ENCODE peak calls at places on chromosomes 12 and 14, in ten cellular contexts. W is HepG2, Y is IMR-90, U is HCT116, M is adrenal gland, A is suprapubic skin, J is NB4, X is testis, F is A549, I is Peyer's patch. C is an unnamed sample.

GRCh38 chr12:76020281-76020680 is 11.3 kb downstream of the PHLDA1 start:
- DNase-seq in Y (peak), J (peak), M (no peak), I (peak), U (peak), X (no peak), A (no peak), W (no peak), F (peak), C (peak)

GRCh38 chr14:43356984-43357545 is 1150.0 kb downstream of the FSCB start:
- DNase-seq in W (no peak), Y (no peak), F (no peak), I (no peak), X (no peak), J (no peak), A (no peak), M (no peak), U (no peak), C (no peak)

GRCh38 chr12:54549774-54550451 is 512 bp downstream of the PDE1B start:
- DNase-seq in X (no peak), A (no peak), Y (no peak), M (no peak), W (no peak), J (peak), U (no peak), I (no peak), F (no peak), C (peak)

GRCh38 chr14:55220230-55220629 is 28.8 kb upstream of the DLGAP5 start:
- DNase-seq in Y (no peak), W (no peak), F (no peak), X (no peak), J (no peak), A (no peak), U (no peak), I (no peak), M (peak), C (no peak)

GRCh38 chr12:3315201-3315661 is 175.8 kb upstream of the PRMT8 start:
- DNase-seq in F (no peak), A (no peak), U (no peak), X (peak), Y (peak), J (no peak), W (no peak), M (no peak), I (peak), C (peak)

GRCh38 chr12:52054231-52054837 is 3.1 kb downstream of the NR4A1 start:
- DNase-seq in A (no peak), F (no peak), J (no peak), X (no peak), M (peak), U (no peak), I (no peak), W (no peak), Y (no peak), C (no peak)

GRCh38 chr12:4909734-4910501 is at the start of gene KCNA1:
- DNase-seq in I (no peak), U (no peak), Y (no peak), X (no peak), W (no peak), J (no peak), A (no peak), F (no peak), M (no peak), C (peak)

GRCh38 chr14:100871234-100872186 is 32.0 kb downstream of the RTL1 start:
- DNase-seq in I (no peak), J (peak), Y (peak), A (peak), U (peak), X (no peak), M (peak), W (peak), F (peak), C (no peak)

GRCh38 chr14:57755018-57755521 is 110.8 kb downstream of the SLC35F4 start:
- DNase-seq in J (no peak), Y (no peak), U (no peak), F (no peak), I (no peak), M (no peak), X (no peak), A (no peak), W (no peak), C (no peak)

GRCh38 chr12:82357845-82358199 is 365 bp downstream of the CCDC59 start:
- DNase-seq in I (no peak), A (no peak), M (no peak), F (no peak), J (no peak), W (peak), Y (no peak), X (no peak), U (no peak), C (no peak)

GRCh38 chr12:50637870-50638481 is 125.9 kb upstream of the ATF1 start:
- DNase-seq in A (no peak), W (peak), J (peak), I (no peak), X (no peak), U (no peak), F (peak), Y (peak), M (no peak), C (no peak)

GRCh38 chr12:24742378-24742777 is 206.5 kb downstream of the BCAT1 start:
- DNase-seq in X (peak), Y (no peak), W (no peak), A (no peak), J (peak), M (peak), I (peak), F (no peak), U (no peak), C (no peak)

GRCh38 chr12:123444396-123445026 is 8.0 kb upstream of the RILPL2 start:
- DNase-seq in F (no peak), W (peak), I (no peak), J (peak), A (no peak), M (no peak), U (no peak), Y (peak), X (no peak), C (no peak)

GRCh38 chr12:89547116-89547515 is 21.3 kb upstream of the POC1B start:
- DNase-seq in X (no peak), A (no peak), J (no peak), I (no peak), M (no peak), W (no peak), U (no peak), F (no peak), Y (no peak), C (no peak)

GRCh38 chr14:88426271-88426670 is 40.8 kb downstream of the SPATA7 start:
- DNase-seq in A (no peak), J (no peak), I (no peak), M (no peak), Y (peak), W (no peak), X (no peak), F (no peak), U (no peak), C (no peak)

GRCh38 chr14:75986439-75986765 is 839 bp downstream of the IFT43 start:
- DNase-seq in U (no peak), A (no peak), M (no peak), J (no peak), I (no peak), W (no peak), F (no peak), Y (no peak), X (no peak), C (no peak)

GRCh38 chr12:109827566-109828550 is 5.3 kb downstream of the TRPV4 start:
- DNase-seq in W (no peak), I (no peak), X (peak), M (peak), Y (no peak), U (no peak), A (peak), F (no peak), J (peak), C (no peak)

GRCh38 chr14:91931478-91932088 is 15.9 kb downstream of the FBLN5 start:
- DNase-seq in U (no peak), X (no peak), W (no peak), M (no peak), F (no peak), A (no peak), I (no peak), J (no peak), Y (no peak), C (no peak)

GRCh38 chr14:64503434-64504309 is at the start of gene ZBTB25:
- DNase-seq in A (peak), Y (peak), M (peak), J (peak), F (peak), X (peak), W (peak), I (peak), U (peak), C (peak)

DNA sequence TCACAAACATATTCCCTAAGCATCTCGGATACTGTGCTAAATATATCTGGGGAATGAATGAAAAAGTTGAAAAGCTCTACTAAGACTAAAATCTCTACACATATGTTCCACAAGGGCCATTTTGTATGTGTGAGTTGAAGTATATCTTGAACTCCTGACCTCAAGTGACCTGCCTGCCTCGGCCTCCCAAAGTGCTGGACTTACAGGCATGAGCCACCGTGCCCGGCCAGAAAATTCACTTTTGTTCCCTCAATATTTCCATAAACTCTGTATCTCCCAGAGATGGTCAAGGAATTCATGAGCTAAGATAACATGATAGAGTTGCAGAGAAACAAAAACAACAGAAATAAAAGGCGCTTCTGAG is 1.5 kb upstream of the TUBA1C start:
- DNase-seq in I (no peak), X (no peak), J (no peak), F (no peak), A (no peak), W (no peak), M (no peak), U (no peak), Y (no peak), C (no peak)
- H3K4me3 ChIP-seq in I (no peak), X (no peak), J (peak), F (peak), A (no peak), W (no peak), M (no peak), U (peak), Y (no peak), C (no peak)

DNA sequence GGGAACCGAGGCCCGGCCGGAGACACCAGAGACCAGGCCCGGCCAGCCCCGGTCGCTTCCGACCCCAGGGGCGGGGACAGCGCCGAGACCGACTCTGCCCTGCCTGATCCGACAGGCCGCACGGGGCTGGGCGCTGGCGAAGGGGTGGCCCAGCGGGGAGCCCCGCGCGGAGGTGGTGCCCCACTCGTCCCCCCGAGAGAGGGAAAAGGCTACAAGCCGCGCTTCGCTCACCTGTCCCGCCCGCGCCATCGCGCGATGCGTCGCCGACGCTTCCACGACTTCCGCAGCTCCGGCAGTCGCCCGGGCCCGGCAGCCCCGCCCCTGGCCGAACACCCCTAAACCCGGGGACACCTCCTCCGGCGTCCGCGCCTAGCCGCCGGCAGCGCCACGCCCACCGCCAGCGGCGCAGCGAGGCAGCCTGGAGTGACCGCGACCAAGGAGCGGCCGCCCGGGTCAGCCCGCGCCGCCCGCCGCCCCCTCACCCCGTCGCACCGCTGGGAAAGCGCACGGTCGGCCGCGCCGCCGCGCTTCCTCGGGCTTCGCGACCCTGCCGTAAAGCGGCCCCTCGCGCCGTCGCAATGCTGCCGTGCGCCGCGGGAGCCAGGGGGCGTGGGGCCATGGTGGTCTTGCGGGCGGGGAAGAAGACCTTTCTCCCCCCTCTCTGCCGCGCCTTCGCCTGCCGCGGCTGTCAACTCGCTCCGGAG is at the start of the genes BAG5 and COA8:
- DNase-seq in W (peak), I (peak), M (peak), Y (peak), X (peak), A (no peak), F (peak), J (peak), U (peak), C (peak)
- TF ChIP-seq POLR2A in W (peak), I (peak), M (peak), Y (peak), X (no peak), A (peak), F (peak), J (peak), U (peak), C (peak)

DNA sequence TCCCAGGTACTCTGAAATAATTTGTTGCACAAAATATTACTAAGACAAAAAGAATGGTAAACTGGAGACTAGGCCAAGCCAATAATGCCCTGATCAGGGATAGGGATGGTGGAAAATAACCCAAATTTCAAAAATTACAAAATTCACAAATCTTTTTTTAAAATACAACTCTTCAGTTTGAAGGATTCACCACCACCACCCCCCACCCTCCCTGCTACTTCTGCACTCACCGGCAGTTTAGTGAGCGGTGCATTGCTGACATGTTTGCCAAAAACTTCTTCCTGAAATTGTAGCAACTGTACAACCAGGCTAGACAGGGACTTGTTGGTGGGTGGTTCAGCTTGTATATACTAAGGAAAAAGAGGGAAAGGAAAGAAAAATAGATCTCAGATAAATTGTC is 2.3 kb downstream of the SMARCC2 start:
- DNase-seq in A (no peak), M (no peak), W (no peak), U (no peak), J (no peak), F (no peak), I (no peak), Y (no peak), X (no peak), C (no peak)
- H3K4me3 ChIP-seq in A (no peak), M (no peak), W (no peak), U (no peak), J (peak), F (no peak), I (no peak), Y (no peak), X (no peak), C (no peak)

GRCh38 chr12:106986625-106987389 is at the start of gene MTERF2:
- DNase-seq in M (peak), W (peak), A (peak), X (peak), U (peak), Y (peak), F (peak), I (peak), J (peak), C (peak)
- TF ChIP-seq POLR2A in M (peak), W (peak), A (peak), X (peak), U (no peak), Y (peak), F (peak), I (peak), J (no peak), C (no peak)

DNA sequence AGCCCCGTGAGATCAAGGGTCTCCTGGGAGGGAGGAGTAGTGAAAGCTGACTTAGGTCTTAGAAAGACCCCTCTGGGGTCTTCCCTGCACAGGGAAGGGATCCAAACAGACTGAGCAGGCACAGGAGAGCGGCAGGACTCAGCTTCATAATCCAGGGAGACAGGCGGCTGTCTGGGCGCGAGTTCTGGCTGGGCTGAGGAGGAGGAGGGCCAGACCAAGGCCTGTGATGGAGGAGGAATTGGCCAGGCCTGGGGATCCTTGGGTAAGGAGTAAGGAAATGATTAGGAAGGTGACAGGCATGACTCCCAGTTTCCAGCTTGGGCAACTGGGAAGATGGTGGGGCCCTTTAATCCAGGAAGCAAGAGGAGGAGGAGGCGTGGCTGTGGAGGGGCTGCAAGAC is 93.1 kb downstream of the DICER1 start:
- DNase-seq in F (no peak), M (no peak), Y (no peak), J (no peak), I (no peak), A (peak), W (no peak), X (no peak), U (no peak), C (no peak)
- H3K4me3 ChIP-seq in F (no peak), M (no peak), Y (no peak), J (no peak), I (no peak), A (no peak), W (no peak), X (no peak), U (no peak), C (no peak)

GRCh38 chr14:77040309-77040994 is 11.9 kb upstream of the IRF2BPL start:
- DNase-seq in Y (peak), X (peak), U (peak), F (peak), A (peak), J (peak), W (peak), I (peak), M (peak), C (peak)
- TF ChIP-seq POLR2A in Y (peak), X (no peak), U (no peak), F (no peak), A (no peak), J (peak), W (peak), I (no peak), M (no peak), C (no peak)

DNA sequence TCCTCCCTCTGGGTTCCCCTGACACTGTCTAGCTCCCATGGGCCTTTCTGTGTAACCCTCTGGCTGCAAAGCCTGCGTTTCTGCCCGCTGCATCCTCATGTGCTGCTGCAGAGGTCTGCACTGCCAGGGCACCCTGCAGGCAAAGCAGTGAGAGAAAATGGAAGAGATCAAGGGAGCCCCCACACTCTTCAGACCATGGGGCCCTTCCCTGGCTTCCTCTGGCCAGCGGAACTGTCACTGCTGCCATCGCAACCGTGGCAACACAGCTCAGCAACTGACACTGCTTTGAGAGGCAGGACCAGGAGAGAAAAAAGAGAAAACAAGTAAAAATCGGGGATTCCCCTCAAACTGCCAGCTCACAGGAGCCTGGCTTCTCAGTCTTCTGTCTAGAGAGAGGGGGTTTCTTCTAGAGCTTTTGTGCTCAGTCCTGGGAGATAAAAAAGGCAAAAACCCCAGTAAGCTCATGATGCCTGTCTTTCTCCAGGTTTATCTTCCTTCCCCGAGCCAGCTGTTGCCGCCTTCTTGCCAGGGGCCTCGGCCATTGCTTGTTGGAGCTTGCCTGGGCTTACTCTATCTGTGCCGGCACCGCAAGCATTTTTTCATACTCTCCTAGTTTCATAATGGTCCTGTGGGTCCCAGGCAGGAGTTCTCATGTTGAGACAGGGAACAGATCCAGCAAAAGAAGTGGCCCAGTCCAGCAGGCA is 39.0 kb downstream of the C14orf132 start:
- DNase-seq in J (no peak), M (no peak), I (no peak), F (no peak), U (no peak), W (no peak), Y (no peak), A (no peak), X (no peak), C (peak)
- H3K4me3 ChIP-seq in J (no peak), M (no peak), I (no peak), F (no peak), U (no peak), W (no peak), Y (no peak), A (no peak), X (no peak), C (no peak)

GRCh38 chr14:32571995-32572866 is 243.1 kb downstream of the AKAP6 start:
- DNase-seq in I (no peak), Y (no peak), M (no peak), F (no peak), W (no peak), U (no peak), A (no peak), J (no peak), X (no peak), C (no peak)
- TF ChIP-seq POLR2A in I (no peak), Y (no peak), M (no peak), F (no peak), W (no peak), U (no peak), A (no peak), J (no peak), X (no peak), C (no peak)

GRCh38 chr12:992647-993046 is 1.6 kb downstream of the ERC1 start:
- DNase-seq in M (no peak), J (no peak), Y (no peak), A (no peak), W (no peak), I (no peak), X (no peak), F (no peak), U (no peak), C (no peak)
- H3K4me3 ChIP-seq in M (no peak), J (no peak), Y (no peak), A (no peak), W (peak), I (no peak), X (no peak), F (no peak), U (no peak), C (no peak)

GRCh38 chr12:53462935-53463334 is 11.0 kb downstream of the PCBP2 start:
- DNase-seq in F (no peak), U (no peak), X (no peak), M (no peak), A (no peak), W (no peak), Y (no peak), J (no peak), I (no peak), C (no peak)

GRCh38 chr12:53459097-53459496 is 7.2 kb downstream of the PCBP2 start:
- DNase-seq in Y (no peak), W (no peak), X (no peak), A (no peak), F (no peak), I (no peak), M (no peak), J (no peak), U (no peak), C (no peak)

GRCh38 chr12:53463802-53464375 is 12.0 kb downstream of the PCBP2 start:
- DNase-seq in A (no peak), M (no peak), X (no peak), I (no peak), F (no peak), W (no peak), Y (no peak), U (no peak), J (no peak), C (no peak)

GRCh38 chr12:53461059-53461458 is 9.2 kb downstream of the PCBP2 start:
- DNase-seq in M (peak), U (no peak), A (no peak), Y (no peak), X (no peak), W (no peak), J (no peak), F (no peak), I (no peak), C (no peak)

DNA sequence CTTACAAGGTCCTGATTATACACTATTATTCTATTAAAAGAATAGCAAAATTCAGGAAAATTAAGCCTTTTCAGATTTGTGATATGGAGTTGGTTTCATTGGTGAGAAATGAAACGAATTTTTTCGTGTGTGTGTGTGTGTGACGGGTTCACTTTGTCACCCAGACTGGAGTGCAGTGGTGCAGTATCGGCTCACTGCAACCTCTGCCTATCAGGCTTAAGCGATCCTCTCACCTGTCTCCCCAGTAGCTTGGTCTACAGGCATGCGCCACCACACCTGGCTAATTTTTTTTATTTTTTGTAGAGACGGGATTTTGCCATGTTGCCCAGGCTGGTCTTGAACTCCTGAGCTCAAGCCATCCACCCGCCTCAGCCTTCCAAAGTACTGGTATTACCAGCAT is 9.7 kb downstream of the PCBP2 start:
- DNase-seq in M (no peak), W (no peak), X (no peak), F (no peak), U (no peak), J (no peak), Y (no peak), A (no peak), I (no peak), C (no peak)
- TF ChIP-seq POLR2A in M (no peak), W (no peak), X (no peak), F (no peak), U (no peak), J (no peak), Y (no peak), A (no peak), I (no peak), C (no peak)